ENCODE peak calls at places on chromosomes 2 and 18, in ten cellular contexts. V, N, D, K, U, T, P, H, A and C are unnamed samples.

GRCh38 chr2:24492283-24493272 is 1.5 kb downstream of the NCOA1 start:
- DNase-seq in V (peak; percentile 41), N (peak; percentile 18), D (peak; percentile 36), K (no peak), U (no peak), T (no peak), P (no peak), H (no peak), A (no peak), C (no peak)

GRCh38 chr2:60891175-60891574 is 9.8 kb downstream of the REL start:
- DNase-seq in V (no peak), N (no peak), D (no peak), K (no peak), U (no peak), T (no peak), P (no peak), H (no peak), A (no peak), C (no peak)

GRCh38 chr18:23872701-23873550 is 141.6 kb upstream of the TTC39C start:
- DNase-seq in V (no peak), N (peak; percentile 48), D (no peak), K (no peak), U (peak; percentile 81), T (no peak), P (no peak), H (no peak), A (no peak), C (no peak)

GRCh38 chr2:160566717-160567116 is 73.1 kb upstream of the RBMS1 start:
- DNase-seq in V (peak; percentile 71), N (no peak), D (no peak), K (no peak), U (no peak), T (no peak), P (no peak), H (no peak), A (no peak), C (no peak)

GRCh38 chr18:21457179-21457535 is 143.3 kb downstream of the ESCO1 start:
- DNase-seq in V (no peak), N (no peak), D (no peak), K (no peak), U (no peak), T (no peak), P (no peak), H (no peak), A (no peak), C (no peak)

GRCh38 chr2:174051039-174051438 is 85.9 kb upstream of the SP3 start:
- DNase-seq in V (no peak), N (no peak), D (no peak), K (no peak), U (no peak), T (no peak), P (no peak), H (no peak), A (no peak), C (no peak)

GRCh38 chr2:37326285-37326684 is 1.7 kb upstream of the PRKD3 start:
- DNase-seq in V (peak; percentile 60), N (peak; percentile 34), D (peak; percentile 69), K (no peak), U (no peak), T (peak; percentile 69), P (peak; percentile 75), H (no peak), A (no peak), C (peak; percentile 46)

GRCh38 chr2:180508451-180508850 is 472.0 kb upstream of the UBE2E3 start:
- DNase-seq in V (no peak), N (no peak), D (no peak), K (no peak), U (no peak), T (no peak), P (no peak), H (no peak), A (no peak), C (no peak)

GRCh38 chr18:12342661-12343060 is 34.4 kb downstream of the AFG3L2 start:
- DNase-seq in V (no peak), N (no peak), D (no peak), K (no peak), U (no peak), T (no peak), P (no peak), H (no peak), A (no peak), C (no peak)

GRCh38 chr2:84613082-84613481 is 96.8 kb downstream of the DNAH6 start:
- DNase-seq in V (no peak), N (peak; percentile 12), D (no peak), K (no peak), U (no peak), T (no peak), P (no peak), H (no peak), A (no peak), C (peak; percentile 12)

GRCh38 chr2:71833855-71834554 is 313.7 kb downstream of the CYP26B1 start:
- DNase-seq in V (peak; percentile 47), N (peak; percentile 19), D (no peak), K (peak; percentile 59), U (no peak), T (no peak), P (peak; percentile 86), H (no peak), A (no peak), C (peak; percentile 3)

GRCh38 chr18:28284132-28284531 is 107.2 kb upstream of the CDH2 start:
- DNase-seq in V (no peak), N (no peak), D (no peak), K (no peak), U (no peak), T (no peak), P (no peak), H (no peak), A (no peak), C (no peak)

GRCh38 chr2:88187038-88187676 is 17.0 kb downstream of the THNSL2 start:
- DNase-seq in V (peak; percentile 59), N (peak; percentile 73), D (peak; percentile 64), K (no peak), U (peak; percentile 74), T (peak; percentile 55), P (peak; percentile 81), H (peak; percentile 25), A (no peak), C (peak; percentile 13)

GRCh38 chr18:11268691-11269686 is 119.6 kb upstream of the PIEZO2 start:
- DNase-seq in V (peak; percentile 16), N (no peak), D (peak; percentile 27), K (peak; percentile 27), U (no peak), T (no peak), P (peak; percentile 74), H (no peak), A (no peak), C (no peak)

GRCh38 chr18:23943903-23944624 is 70.5 kb upstream of the TTC39C start:
- DNase-seq in V (no peak), N (no peak), D (no peak), K (no peak), U (no peak), T (no peak), P (peak; percentile 50), H (no peak), A (no peak), C (no peak)

GRCh38 chr2:204483497-204484164 is 61.6 kb upstream of the PARD3B start:
- DNase-seq in V (no peak), N (peak; percentile 62), D (no peak), K (no peak), U (peak; percentile 41), T (no peak), P (no peak), H (no peak), A (no peak), C (peak; percentile 15)

GRCh38 chr2:200812122-200813022 is 662 bp downstream of the BZW1 start:
- DNase-seq in V (peak; percentile 67), N (peak; percentile 84), D (peak; percentile 85), K (peak; percentile 61), U (peak; percentile 81), T (peak; percentile 24), P (peak; percentile 88), H (peak; percentile 39), A (peak; percentile 22), C (peak; percentile 78)
- TF ChIP-seq POLR2A in V (no peak), N (no peak), D (peak; percentile 20), K (no peak), U (no peak), T (peak; percentile 15), P (no peak), H (no peak), A (no peak), C (no peak)

GRCh38 chr2:217639481-217639880 is 363.3 kb downstream of the TNS1 start:
- DNase-seq in V (no peak), N (no peak), D (no peak), K (no peak), U (no peak), T (no peak), P (no peak), H (no peak), A (no peak), C (no peak)
- TF ChIP-seq POLR2A in V (no peak), N (no peak), D (no peak), K (no peak), U (no peak), T (no peak), P (no peak), H (no peak), A (no peak), C (no peak)

GRCh38 chr18:58080516-58080915 is 36.5 kb downstream of the NEDD4L start:
- DNase-seq in V (no peak), N (no peak), D (no peak), K (no peak), U (no peak), T (no peak), P (no peak), H (no peak), A (no peak), C (no peak)

GRCh38 chr18:58077329-58077728 is 33.3 kb downstream of the NEDD4L start:
- DNase-seq in V (no peak), N (no peak), D (no peak), K (no peak), U (no peak), T (no peak), P (no peak), H (no peak), A (no peak), C (no peak)

GRCh38 chr18:58076052-58076451 is 32.0 kb downstream of the NEDD4L start:
- DNase-seq in V (no peak), N (no peak), D (no peak), K (no peak), U (no peak), T (no peak), P (no peak), H (no peak), A (no peak), C (no peak)

GRCh38 chr18:58078889-58079573 is 35.0 kb downstream of the NEDD4L start:
- DNase-seq in V (no peak), N (no peak), D (no peak), K (no peak), U (peak; percentile 41), T (no peak), P (no peak), H (no peak), A (no peak), C (peak; percentile 27)
- TF ChIP-seq POLR2A in V (no peak), N (no peak), D (no peak), K (no peak), U (no peak), T (no peak), P (no peak), H (no peak), A (no peak), C (no peak)

DNA sequence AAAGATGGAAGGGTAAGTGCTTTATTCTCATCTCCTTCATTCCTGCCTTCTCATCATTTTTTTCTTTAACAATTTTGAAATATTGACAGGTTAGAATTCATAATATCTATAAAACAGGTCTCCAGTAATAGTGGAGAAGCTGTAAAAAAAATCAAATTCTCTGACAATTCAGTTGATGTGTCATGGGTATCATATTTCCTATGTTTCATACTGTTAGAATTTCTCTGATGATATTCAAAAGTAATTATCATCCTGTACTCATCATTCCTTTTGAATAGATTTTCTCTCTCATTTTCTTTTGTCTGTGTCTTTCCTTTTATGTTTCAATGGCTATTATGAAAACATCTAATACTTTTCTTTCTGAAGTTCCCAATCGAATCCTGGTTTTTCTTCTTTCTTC is 97.7 kb downstream of the CPS1 start:
- DNase-seq in V (no peak), N (no peak), D (no peak), K (no peak), U (no peak), T (no peak), P (no peak), H (no peak), A (no peak), C (no peak)
- TF ChIP-seq POLR2A in V (no peak), N (no peak), D (no peak), K (no peak), U (no peak), T (no peak), P (no peak), H (no peak), A (no peak), C (no peak)